ENCODE peak calls at places on chromosomes 6 and 20, in seven cellular contexts. One of them, this sample, is unnamed.

GRCh38 chr6:100088009-100088408 is 94.0 kb upstream of the MCHR2 start:
- DNase-seq in choroid plexus epithelial cell: peak
- DNase-seq in breast epithelium: no peak
- DNase-seq in NCI-H82: no peak
- DNase-seq in AML-193: no peak
- DNase-seq in SK-MEL-5: no peak
- DNase-seq in brain microvascular endothelial cell: no peak
- DNase-seq in this sample: peak

GRCh38 chr6:46410330-46410953 is 80.8 kb downstream of the RCAN2 start:
- DNase-seq in AML-193: peak
- DNase-seq in choroid plexus epithelial cell: peak
- DNase-seq in SK-MEL-5: peak
- DNase-seq in brain microvascular endothelial cell: peak
- DNase-seq in breast epithelium: no peak
- DNase-seq in NCI-H82: peak
- DNase-seq in this sample: peak

GRCh38 chr6:88584581-88584980 is 378.8 kb downstream of the RNGTT start:
- DNase-seq in brain microvascular endothelial cell: no peak
- DNase-seq in choroid plexus epithelial cell: peak
- DNase-seq in breast epithelium: no peak
- DNase-seq in AML-193: no peak
- DNase-seq in NCI-H82: no peak
- DNase-seq in SK-MEL-5: no peak
- DNase-seq in this sample: no peak

GRCh38 chr6:114297135-114297534 is 45.7 kb downstream of the HS3ST5 start:
- DNase-seq in choroid plexus epithelial cell: no peak
- DNase-seq in brain microvascular endothelial cell: no peak
- DNase-seq in AML-193: no peak
- DNase-seq in NCI-H82: no peak
- DNase-seq in SK-MEL-5: no peak
- DNase-seq in breast epithelium: no peak
- DNase-seq in this sample: no peak

GRCh38 chr6:134984821-134985220 is 34.9 kb upstream of the ALDH8A1 start:
- DNase-seq in AML-193: no peak
- DNase-seq in choroid plexus epithelial cell: peak
- DNase-seq in brain microvascular endothelial cell: no peak
- DNase-seq in SK-MEL-5: peak
- DNase-seq in breast epithelium: no peak
- DNase-seq in NCI-H82: no peak
- DNase-seq in this sample: peak

GRCh38 chr20:1062334-1063015 is 55.9 kb upstream of the PSMF1 start:
- DNase-seq in AML-193: no peak
- DNase-seq in breast epithelium: no peak
- DNase-seq in brain microvascular endothelial cell: no peak
- DNase-seq in choroid plexus epithelial cell: no peak
- DNase-seq in SK-MEL-5: no peak
- DNase-seq in NCI-H82: no peak
- DNase-seq in this sample: no peak

GRCh38 chr6:85462673-85463072 is 12.8 kb downstream of the NT5E start:
- DNase-seq in brain microvascular endothelial cell: no peak
- DNase-seq in AML-193: no peak
- DNase-seq in breast epithelium: no peak
- DNase-seq in NCI-H82: no peak
- DNase-seq in SK-MEL-5: no peak
- DNase-seq in choroid plexus epithelial cell: no peak
- DNase-seq in this sample: no peak

GRCh38 chr6:11710221-11710836 is 68.3 kb downstream of the ADTRP start:
- DNase-seq in brain microvascular endothelial cell: no peak
- DNase-seq in NCI-H82: no peak
- DNase-seq in choroid plexus epithelial cell: no peak
- DNase-seq in AML-193: no peak
- DNase-seq in breast epithelium: no peak
- DNase-seq in SK-MEL-5: no peak
- DNase-seq in this sample: no peak

GRCh38 chr6:160735523-160735922 is 33.5 kb downstream of the PLG start:
- DNase-seq in SK-MEL-5: no peak
- DNase-seq in AML-193: no peak
- DNase-seq in choroid plexus epithelial cell: no peak
- DNase-seq in breast epithelium: no peak
- DNase-seq in NCI-H82: no peak
- DNase-seq in brain microvascular endothelial cell: no peak
- DNase-seq in this sample: no peak

This sample was measured in SW480.